ENCODE peak calls at places on chromosomes 1 and 21, in six cellular contexts. Y is IMR-90, L is mesenchymal stem cell, Z is neuronal stem cell, B is H1, E is trophoblast cell. W is an unnamed sample.

GRCh38 chr1:91707114-91707889 is 178.6 kb downstream of the TGFBR3 start:
- DNase-seq in L (no peak), Y (no peak), B (no peak), Z (no peak), E (no peak), W (peak; percentile 46)

GRCh38 chr1:158711098-158711497 is 9.4 kb downstream of the OR6K3 start:
- DNase-seq in L (no peak), Z (no peak), E (no peak), Y (no peak), B (no peak), W (no peak)

GRCh38 chr21:37535672-37536071 is 169.1 kb downstream of the DYRK1A start:
- DNase-seq in B (no peak), L (no peak), E (no peak), Z (no peak), Y (no peak), W (no peak)

GRCh38 chr1:54794401-54795099 is 6.6 kb downstream of the TTC22 start:
- DNase-seq in Y (peak; percentile 4), B (no peak), E (peak; percentile 33), L (peak; percentile 13), Z (no peak), W (no peak)

GRCh38 chr1:228149341-228150020 is at the start of gene GJC2:
- DNase-seq in E (no peak), L (peak; percentile 30), Z (no peak), B (no peak), Y (peak; percentile 18), W (peak; percentile 30)

GRCh38 chr1:75345538-75346292 is 211.5 kb downstream of the LHX8 start:
- DNase-seq in Y (no peak), Z (no peak), E (peak; percentile 50), L (peak; percentile 7), B (no peak), W (no peak)

GRCh38 chr1:187033721-187034120 is 205.0 kb downstream of the PLA2G4A start:
- DNase-seq in B (no peak), Z (no peak), E (no peak), Y (no peak), L (no peak), W (no peak)

GRCh38 chr1:38194486-38194885 is 147.9 kb upstream of the POU3F1 start:
- DNase-seq in L (no peak), Y (no peak), B (no peak), Z (no peak), E (no peak), W (peak; percentile 9)

GRCh38 chr21:31548688-31549087 is 110.8 kb upstream of the SOD1 start:
- DNase-seq in Y (no peak), Z (no peak), E (no peak), B (no peak), L (no peak), W (no peak)

GRCh38 chr21:31550070-31550469 is 109.4 kb upstream of the SOD1 start:
- DNase-seq in B (no peak), Z (no peak), E (no peak), L (no peak), Y (no peak), W (no peak)

GRCh38 chr21:31545036-31545435 is 114.5 kb upstream of the SOD1 start:
- DNase-seq in Y (no peak), E (peak; percentile 97), Z (no peak), B (no peak), L (no peak), W (peak; percentile 80)

GRCh38 chr21:31543191-31543590 is 116.3 kb upstream of the SOD1 start:
- DNase-seq in E (peak; percentile 47), L (peak; percentile 15), Z (no peak), B (no peak), Y (peak; percentile 86), W (no peak)

DNA sequence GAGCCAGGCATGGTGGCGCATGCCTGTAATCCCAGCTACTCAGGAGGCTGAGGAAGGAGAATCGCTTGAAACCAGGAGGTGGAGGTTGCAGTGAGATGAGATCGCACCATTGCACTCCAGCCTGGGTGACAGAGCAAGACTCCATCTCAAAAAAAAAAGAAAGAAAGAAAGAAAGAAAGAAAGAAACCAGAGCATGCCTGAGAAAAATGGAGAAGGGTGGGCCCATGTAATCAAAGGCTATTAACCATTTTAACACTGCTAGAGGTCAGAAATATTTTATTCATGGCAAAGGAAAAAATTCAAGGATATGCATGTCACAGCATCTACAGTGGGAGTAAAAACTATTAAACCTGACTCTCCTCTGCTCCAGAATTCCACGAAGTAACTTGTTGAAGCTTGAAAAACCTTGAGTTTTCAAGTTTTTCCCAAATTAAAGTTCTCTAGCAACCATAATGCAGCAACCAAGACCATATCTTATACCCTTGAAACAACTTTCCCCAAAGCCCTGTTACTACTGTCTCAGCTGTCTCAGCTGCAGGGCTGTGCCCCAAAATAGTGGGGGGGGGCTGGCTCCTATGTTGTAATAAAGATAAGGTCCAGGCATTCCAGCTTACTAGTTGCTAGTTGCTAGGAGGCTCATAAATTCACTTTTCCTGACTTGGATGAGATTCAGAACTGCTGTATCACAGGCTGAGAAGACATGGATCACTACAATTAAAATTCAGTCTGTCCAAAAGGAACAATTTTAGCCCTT is 112.9 kb upstream of the SOD1 start:
- DNase-seq in Y (no peak), Z (no peak), B (no peak), E (no peak), L (no peak), W (no peak)
- H2BK120ac ChIP-seq in Y (no peak overlapping the region), Z (no peak overlapping the region), B (no peak overlapping the region), E (no peak overlapping the region), L (no peak overlapping the region), W (no peak overlapping the region)

DNA sequence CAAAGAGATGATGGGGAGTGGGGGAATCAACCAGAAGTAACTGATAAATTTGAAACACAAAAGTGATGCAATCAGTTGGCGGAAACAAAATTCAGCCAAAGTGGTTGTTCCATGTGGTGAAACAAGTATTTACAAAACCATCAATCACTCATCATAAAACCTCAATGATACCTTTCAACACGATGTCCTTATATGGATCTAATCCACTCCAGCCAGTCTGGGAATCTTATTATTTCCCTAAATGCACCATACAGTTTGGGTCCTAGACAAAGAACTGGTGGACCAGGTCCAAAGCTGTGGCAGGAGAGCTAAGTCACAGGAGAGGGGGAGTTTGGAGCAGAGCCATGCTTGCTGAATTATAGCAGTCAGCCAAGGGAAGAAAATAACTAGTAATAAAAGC is 303.7 kb upstream of the LRRC7 start:
- DNase-seq in B (no peak), Y (no peak), E (no peak), L (peak; percentile 66), Z (no peak), W (no peak)
- H3K4me3 ChIP-seq in B (no peak overlapping the region), Y (no peak overlapping the region), E (no peak overlapping the region), L (no peak overlapping the region), Z (no peak overlapping the region), W (no peak overlapping the region)

GRCh38 chr1:229190057-229190590 is 80.8 kb upstream of the RAB4A start:
- DNase-seq in B (no peak), L (no peak), Z (no peak), Y (no peak), E (no peak), W (peak; percentile 29)
- H2BK120ac ChIP-seq in B (peak overlapping the region; percentile 97), L (no peak overlapping the region), Z (no peak overlapping the region), Y (no peak overlapping the region), E (no peak overlapping the region), W (no peak overlapping the region)

GRCh38 chr1:206524739-206525364 is 17.5 kb downstream of the RASSF5 start:
- DNase-seq in Y (no peak), B (no peak), E (no peak), Z (no peak), L (no peak), W (no peak)

GRCh38 chr1:206534552-206534951 is 27.2 kb downstream of the RASSF5 start:
- DNase-seq in Y (no peak), Z (no peak), B (no peak), L (no peak), E (no peak), W (no peak)

GRCh38 chr1:206526064-206526911 is 19.0 kb downstream of the RASSF5 start:
- DNase-seq in B (no peak), E (no peak), Y (no peak), L (no peak), Z (no peak), W (no peak)

DNA sequence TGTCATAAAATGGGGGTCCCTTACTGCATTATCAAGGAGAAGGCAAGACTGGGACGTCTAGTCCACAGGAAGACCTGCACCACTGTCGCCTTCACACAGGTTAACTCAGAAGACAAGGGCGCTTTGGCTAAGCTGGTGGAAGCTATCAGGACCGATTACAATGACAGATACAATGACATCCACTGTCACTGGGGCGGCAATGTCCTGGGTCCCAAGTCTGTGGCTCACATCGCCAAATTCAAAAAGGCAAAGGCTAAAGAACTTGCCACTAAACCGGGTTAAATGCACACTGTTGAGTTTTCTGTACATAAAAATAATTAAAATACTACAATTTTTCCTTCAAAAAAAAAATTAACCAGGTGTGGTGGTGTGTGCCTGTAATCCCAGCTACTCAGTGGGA is 22.1 kb downstream of the RASSF5 start:
- DNase-seq in L (no peak), Y (no peak), E (no peak), B (no peak), Z (no peak), W (no peak)
- H3K4me3 ChIP-seq in L (no peak overlapping the region), Y (no peak overlapping the region), E (no peak overlapping the region), B (no peak overlapping the region), Z (no peak overlapping the region), W (no peak overlapping the region)

GRCh38 chr1:53155534-53155933 is 13.1 kb upstream of the SLC1A7 start:
- DNase-seq in E (no peak), L (no peak), B (no peak), Z (no peak), Y (no peak), W (no peak)
- H2BK120ac ChIP-seq in E (no peak overlapping the region), L (no peak overlapping the region), B (no peak overlapping the region), Z (no peak overlapping the region), Y (no peak overlapping the region), W (no peak overlapping the region)